ENCODE peak calls at places on chromosomes 11 and 22, in four cellular contexts. One of them, this sample, is unnamed.

GRCh38 chr11:45560935-45561330 is 104.5 kb downstream of the CHST1 start:
- DNase-seq in K562: no peak
- DNase-seq in A549: no peak
- DNase-seq in H1: no peak
- DNase-seq in this sample: no peak

GRCh38 chr11:63998558-63999348 is 12.5 kb downstream of the OTUB1 start:
- DNase-seq in K562: no peak
- DNase-seq in A549: no peak
- DNase-seq in H1: peak; percentile 86
- DNase-seq in this sample: no peak

GRCh38 chr11:102850973-102851745 is 7.8 kb upstream of the MMP3 start:
- DNase-seq in K562: no peak
- DNase-seq in A549: no peak
- DNase-seq in H1: no peak
- DNase-seq in this sample: no peak

GRCh38 chr11:3135491-3136440 is 29.3 kb downstream of the OSBPL5 start:
- DNase-seq in K562: no peak
- DNase-seq in A549: no peak
- DNase-seq in H1: no peak
- DNase-seq in this sample: no peak

GRCh38 chr22:29475550-29475949 is 4.5 kb upstream of the NEFH start:
- DNase-seq in K562: no peak
- DNase-seq in A549: no peak
- DNase-seq in H1: no peak
- DNase-seq in this sample: peak; percentile 20

GRCh38 chr22:46023558-46023981 is 46.6 kb upstream of the WNT7B start:
- DNase-seq in K562: no peak
- DNase-seq in A549: no peak
- DNase-seq in H1: no peak
- DNase-seq in this sample: no peak

GRCh38 chr11:119832536-119832935 is 103.5 kb upstream of the NECTIN1 start:
- DNase-seq in K562: peak; percentile 14
- DNase-seq in A549: peak; percentile 8
- DNase-seq in H1: no peak
- DNase-seq in this sample: no peak

GRCh38 chr11:69409812-69410645 is 71.4 kb upstream of the LINC01488 start:
- DNase-seq in K562: peak; percentile 89
- DNase-seq in A549: no peak
- DNase-seq in H1: no peak
- DNase-seq in this sample: no peak

GRCh38 chr11:43486141-43486540 is 127.4 kb downstream of the TTC17 start:
- DNase-seq in K562: no peak
- DNase-seq in A549: no peak
- DNase-seq in H1: no peak
- DNase-seq in this sample: no peak

GRCh38 chr22:48779211-48779643 is 1048.4 kb downstream of the BRD1 start:
- DNase-seq in K562: no peak
- DNase-seq in A549: no peak
- DNase-seq in H1: peak; percentile 43
- DNase-seq in this sample: no peak

GRCh38 chr11:92753161-92753560 is 216.3 kb upstream of the MTNR1B start:
- DNase-seq in K562: no peak
- DNase-seq in A549: no peak
- DNase-seq in H1: no peak
- DNase-seq in this sample: no peak

GRCh38 chr11:748007-748359 is 719 bp downstream of the TALDO1 start:
- DNase-seq in K562: peak; percentile 23
- DNase-seq in A549: no peak
- DNase-seq in H1: no peak
- DNase-seq in this sample: no peak

GRCh38 chr11:126307706-126308105 is 3.8 kb downstream of the DCPS start:
- DNase-seq in K562: peak; percentile 36
- DNase-seq in A549: no peak
- DNase-seq in H1: peak; percentile 59
- DNase-seq in this sample: no peak

GRCh38 chr11:113137735-113138529 is 176.5 kb upstream of the TTC12 start:
- DNase-seq in K562: no peak
- DNase-seq in A549: no peak
- DNase-seq in H1: no peak
- DNase-seq in this sample: no peak

GRCh38 chr11:75388386-75389275 is 10.7 kb upstream of the RPS3 start:
- DNase-seq in K562: peak; percentile 82
- DNase-seq in A549: peak; percentile 86
- DNase-seq in H1: peak; percentile 77
- DNase-seq in this sample: no peak

GRCh38 chr11:105937738-105938137 is 84.3 kb downstream of the MSANTD4 start:
- DNase-seq in K562: no peak
- DNase-seq in A549: no peak
- DNase-seq in H1: no peak
- DNase-seq in this sample: no peak

GRCh38 chr11:2655834-2656622 is 43.8 kb downstream of the KCNQ1OT1 start:
- DNase-seq in K562: no peak
- DNase-seq in A549: no peak
- DNase-seq in H1: no peak
- DNase-seq in this sample: no peak

GRCh38 chr11:46381836-46382643 is 571 bp downstream of the MDK start:
- DNase-seq in K562: peak; percentile 63
- DNase-seq in A549: no peak
- DNase-seq in H1: peak; percentile 79
- DNase-seq in this sample: no peak

DNA sequence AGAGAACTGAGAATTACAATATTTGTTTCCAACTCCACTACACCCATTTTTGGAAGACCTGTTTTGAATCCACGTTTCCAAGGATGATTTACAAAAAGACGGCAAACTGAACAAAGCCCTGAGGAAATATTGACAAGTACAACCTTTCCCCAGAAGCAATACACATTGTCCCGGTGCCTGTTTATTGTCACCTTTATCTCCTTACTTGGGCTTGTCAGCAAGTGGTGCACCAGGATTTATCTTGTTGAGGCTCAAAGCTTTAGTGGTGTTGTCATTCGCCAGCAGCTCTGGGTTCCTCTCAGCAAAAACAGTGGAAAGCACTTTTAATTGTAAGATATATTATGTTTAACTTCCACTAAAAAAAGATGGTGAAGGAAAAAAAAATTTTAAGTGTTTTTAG is 1191.9 kb upstream of the TENM4 start:
- DNase-seq in K562: no peak
- DNase-seq in A549: no peak
- DNase-seq in H1: no peak
- DNase-seq in this sample: no peak
- H3K4me1 ChIP-seq in K562: no peaks in the 10 kb centered on the region
- H3K4me1 ChIP-seq in A549: no peaks in the 10 kb centered on the region
- H3K4me1 ChIP-seq in H1: no peaks in the 10 kb centered on the region
- H3K4me1 ChIP-seq in this sample: no peaks in the 10 kb centered on the region

GRCh38 chr22:40312050-40312449 is 34.2 kb upstream of the ADSL start:
- DNase-seq in K562: no peak
- DNase-seq in A549: no peak
- DNase-seq in H1: no peak
- DNase-seq in this sample: no peak

GRCh38 chr22:40308999-40309578 is 37.2 kb upstream of the ADSL start:
- DNase-seq in K562: no peak
- DNase-seq in A549: no peak
- DNase-seq in H1: no peak
- DNase-seq in this sample: no peak

GRCh38 chr22:40313007-40313406 is 33.3 kb upstream of the ADSL start:
- DNase-seq in K562: no peak
- DNase-seq in A549: no peak
- DNase-seq in H1: no peak
- DNase-seq in this sample: no peak

GRCh38 chr22:40310771-40311120 is 35.6 kb upstream of the ADSL start:
- DNase-seq in K562: no peak
- DNase-seq in A549: no peak
- DNase-seq in H1: no peak
- DNase-seq in this sample: no peak

GRCh38 chr22:40310081-40310770 is 36.1 kb upstream of the ADSL start:
- DNase-seq in K562: no peak
- DNase-seq in A549: no peak
- DNase-seq in H1: no peak
- DNase-seq in this sample: no peak
- TF ChIP-seq KDM1A in K562: no peak
- TF ChIP-seq KDM1A in A549: no peak
- TF ChIP-seq KDM1A in H1: no peak
- TF ChIP-seq KDM1A in this sample: no peak

GRCh38 chr22:21587803-21588611 is 20.5 kb downstream of the UBE2L3 start:
- DNase-seq in K562: peak; percentile 93
- DNase-seq in A549: no peak
- DNase-seq in H1: no peak
- DNase-seq in this sample: peak; percentile 78
- TF ChIP-seq RAD21 in K562: peak; percentile 46
- TF ChIP-seq RAD21 in A549: no peak
- TF ChIP-seq RAD21 in H1: no peak
- TF ChIP-seq RAD21 in this sample: no peak

DNA sequence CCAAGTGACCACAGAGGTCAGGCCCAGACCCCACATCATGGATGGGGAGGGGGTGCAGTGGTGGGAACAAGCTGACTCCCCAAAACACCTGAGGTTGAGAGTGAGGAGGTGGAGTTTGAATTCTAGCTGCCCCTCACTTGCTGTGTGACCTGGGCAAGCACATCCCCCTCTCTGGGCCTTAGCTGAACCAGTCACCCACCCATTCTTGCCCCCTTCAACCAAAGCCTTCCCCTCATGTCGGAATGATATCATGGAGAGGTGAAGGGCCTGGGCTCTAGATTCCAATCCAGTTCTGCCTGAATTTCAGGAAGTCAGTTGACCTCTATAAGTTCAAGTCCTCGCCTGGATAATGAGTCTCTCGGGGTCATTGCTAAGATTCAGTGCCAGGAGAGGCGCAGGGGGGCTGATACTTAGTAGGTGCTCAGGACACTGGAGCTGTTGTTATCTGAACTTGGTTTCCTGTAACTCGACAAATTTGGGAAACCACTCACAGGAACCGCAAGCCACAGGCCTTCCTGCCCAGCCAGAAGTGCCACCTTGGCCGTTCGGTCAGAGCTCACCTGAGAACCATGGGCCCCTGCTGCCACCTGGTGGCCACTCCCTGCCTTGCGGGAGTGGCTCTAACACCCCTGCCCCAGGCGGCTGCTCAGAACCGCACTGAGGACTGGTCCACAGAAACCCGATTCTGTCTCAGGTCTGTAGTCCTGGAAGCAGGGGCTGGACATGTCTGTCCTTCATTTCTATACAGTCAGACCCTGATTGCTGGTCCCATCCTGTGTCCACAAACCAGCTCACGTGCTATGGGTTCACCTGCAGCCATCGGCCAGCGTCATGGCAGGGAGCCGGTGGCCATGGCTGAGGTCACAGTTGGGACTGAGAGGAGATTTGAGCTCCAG is 6.9 kb downstream of the CDC42EP1 start:
- DNase-seq in K562: peak; percentile 66
- DNase-seq in A549: peak; percentile 63
- DNase-seq in H1: peak; percentile 98
- DNase-seq in this sample: peak; percentile 84
- H3K4me1 ChIP-seq in K562: peaks cover 50% of the 10 kb centered on the region
- H3K4me1 ChIP-seq in A549: peaks cover 63% of the 10 kb centered on the region
- H3K4me1 ChIP-seq in H1: peaks cover 20% of the 10 kb centered on the region
- H3K4me1 ChIP-seq in this sample: peaks cover 11% of the 10 kb centered on the region

GRCh38 chr11:15955595-15955994 is 400.8 kb downstream of the SOX6 start:
- DNase-seq in K562: no peak
- DNase-seq in A549: no peak
- DNase-seq in H1: no peak
- DNase-seq in this sample: no peak
- TF ChIP-seq KDM1A in K562: no peak
- TF ChIP-seq KDM1A in A549: no peak
- TF ChIP-seq KDM1A in H1: no peak
- TF ChIP-seq KDM1A in this sample: no peak

DNA sequence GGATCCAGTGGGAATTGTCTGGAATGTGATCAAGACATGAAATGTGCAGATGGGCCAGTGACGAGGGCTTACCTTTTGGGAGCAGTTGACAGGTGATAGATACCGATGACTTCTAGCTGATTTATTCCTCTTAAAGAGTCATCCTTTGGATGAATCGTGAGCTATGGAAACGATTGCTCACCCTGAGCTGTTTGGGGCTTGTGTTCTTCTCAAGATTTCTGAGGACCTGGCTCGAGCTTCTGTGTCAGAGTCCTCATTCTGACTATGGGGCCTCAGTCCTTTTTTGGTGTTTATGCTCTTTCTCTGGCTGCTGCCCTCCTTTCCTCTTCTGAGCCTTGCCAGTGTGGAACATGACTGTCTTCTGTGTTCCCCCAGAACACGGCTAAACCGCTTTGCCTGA is 11.9 kb upstream of the AMPD3 start:
- DNase-seq in K562: no peak
- DNase-seq in A549: no peak
- DNase-seq in H1: no peak
- DNase-seq in this sample: no peak
- TF ChIP-seq RAD21 in K562: no peak
- TF ChIP-seq RAD21 in A549: no peak
- TF ChIP-seq RAD21 in H1: no peak
- TF ChIP-seq RAD21 in this sample: no peak

GRCh38 chr11:11992813-11993212 is 15.6 kb downstream of the DKK3 start:
- DNase-seq in K562: no peak
- DNase-seq in A549: no peak
- DNase-seq in H1: no peak
- DNase-seq in this sample: no peak
- H3K4me1 ChIP-seq in K562: no peaks in the 10 kb centered on the region
- H3K4me1 ChIP-seq in A549: peaks cover 54% of the 10 kb centered on the region
- H3K4me1 ChIP-seq in H1: no peaks in the 10 kb centered on the region
- H3K4me1 ChIP-seq in this sample: no peaks in the 10 kb centered on the region

GRCh38 chr11:8354622-8355417 is 91.1 kb upstream of the LMO1 start:
- DNase-seq in K562: no peak
- DNase-seq in A549: no peak
- DNase-seq in H1: no peak
- DNase-seq in this sample: no peak
- TF ChIP-seq KDM1A in K562: no peak
- TF ChIP-seq KDM1A in A549: no peak
- TF ChIP-seq KDM1A in H1: no peak
- TF ChIP-seq KDM1A in this sample: no peak

This sample was measured in GM12878.